ENCODE peak calls at places on chromosome 20, in six cellular contexts. S is NCI-H1417; U is activated gamma-delta T cell treated with Interleukin-2 at 50 U/mL for 16 hours; A is activated naive CD4-positive, alpha-beta T cell treated with anti-CD3 and anti-CD28 coated beads, Interleukin-2, amount 10 ng/mL, durations not matched to agents 7 days and 5 days; Z is AG04449; E is transverse colon. Y is an unnamed sample.

GRCh38 chr20:45883100-45883469 is 2.1 kb downstream of the ZSWIM1 start:
- DNase-seq in S (no peak), U (no peak), A (no peak), Z (no peak), E (no peak), Y (no peak)

GRCh38 chr20:45963059-45964011 is 8.7 kb downstream of the ZNF335 start:
- DNase-seq in S (peak), U (no peak), A (peak), Z (no peak), E (no peak), Y (no peak)

GRCh38 chr20:47118201-47118600 is 223.6 kb downstream of the EYA2 start:
- DNase-seq in S (no peak), U (no peak), A (no peak), Z (no peak), E (no peak), Y (no peak)

GRCh38 chr20:33668087-33668790 is 1.5 kb downstream of the ACTL10 start:
- DNase-seq in S (no peak), U (peak), A (no peak), Z (no peak), E (no peak), Y (peak)

GRCh38 chr20:56520180-56520579 is 4.4 kb upstream of the FAM209A start:
- DNase-seq in S (no peak), U (no peak), A (no peak), Z (no peak), E (no peak), Y (no peak)

GRCh38 chr20:57939499-57939898 is 229.7 kb upstream of the PMEPA1 start:
- DNase-seq in S (no peak), U (no peak), A (no peak), Z (no peak), E (no peak), Y (no peak)

GRCh38 chr20:24667689-24668383 is 198.4 kb downstream of the SYNDIG1 start:
- DNase-seq in S (no peak), U (no peak), A (no peak), Z (no peak), E (no peak), Y (no peak)

GRCh38 chr20:58692579-58693225 is at the start of gene NPEPL1:
- DNase-seq in S (peak), U (peak), A (peak), Z (no peak), E (peak), Y (no peak)